ENCODE peak calls at places on chromosomes 12 and 14, in five cellular contexts. P is heart right ventricle, I is WTC11, Y is cardiac fibroblast, M is choroid plexus epithelial cell. H is an unnamed sample.

GRCh38 chr14:39174560-39175444 is at the start of gene PNN:
- DNase-seq in Y (peak), M (peak), P (peak), I (peak), H (peak)

GRCh38 chr12:46221255-46222128 is 47.4 kb downstream of the SLC38A1 start:
- DNase-seq in I (no peak), P (no peak), Y (peak), M (peak), H (no peak)

GRCh38 chr12:110657747-110658146 is 31.2 kb downstream of the HVCN1 start:
- DNase-seq in M (no peak), I (no peak), Y (no peak), P (no peak), H (no peak)

GRCh38 chr12:2054091-2055018 is 1.6 kb downstream of the CACNA1C start:
- DNase-seq in Y (no peak), I (no peak), M (peak), P (no peak), H (no peak)

GRCh38 chr12:29516431-29516875 is 19.0 kb upstream of the OVCH1 start:
- DNase-seq in Y (peak), I (no peak), M (peak), P (no peak), H (no peak)

GRCh38 chr14:67358914-67359313 is 690 bp downstream of the ATP6V1D start:
- DNase-seq in Y (peak), M (no peak), I (no peak), P (no peak), H (no peak)

GRCh38 chr12:100564905-100565467 is 8.5 kb upstream of the GAS2L3 start:
- DNase-seq in I (no peak), Y (no peak), P (no peak), M (no peak), H (no peak)

GRCh38 chr12:68468036-68468435 is 135.9 kb upstream of the MDM1 start:
- DNase-seq in P (no peak), I (no peak), M (no peak), Y (no peak), H (no peak)

GRCh38 chr14:104317975-104318557 is 179.7 kb downstream of the KIF26A start:
- DNase-seq in I (no peak), P (no peak), M (no peak), Y (no peak), H (peak)

GRCh38 chr12:107903377-107904061 is 129.0 kb downstream of the ASCL4 start:
- DNase-seq in M (no peak), Y (peak), I (peak), P (peak), H (no peak)

GRCh38 chr12:132170094-132170636 is 25.9 kb downstream of the NOC4L start:
- DNase-seq in I (no peak), M (peak), Y (peak), P (no peak), H (peak)

GRCh38 chr14:39576258-39576657 is 144.0 kb upstream of the FBXO33 start:
- DNase-seq in Y (no peak), I (no peak), M (no peak), P (no peak), H (no peak)

GRCh38 chr12:110661337-110661972 is 27.5 kb downstream of the HVCN1 start:
- DNase-seq in P (peak), Y (no peak), M (no peak), I (no peak), H (no peak)

GRCh38 chr12:80607361-80608135 is 99.9 kb upstream of the MYF6 start:
- DNase-seq in Y (no peak), M (no peak), I (no peak), P (no peak), H (no peak)
- TF ChIP-seq CTCF in Y (no peak), M (no peak), I (peak), P (no peak), H (peak)

DNA sequence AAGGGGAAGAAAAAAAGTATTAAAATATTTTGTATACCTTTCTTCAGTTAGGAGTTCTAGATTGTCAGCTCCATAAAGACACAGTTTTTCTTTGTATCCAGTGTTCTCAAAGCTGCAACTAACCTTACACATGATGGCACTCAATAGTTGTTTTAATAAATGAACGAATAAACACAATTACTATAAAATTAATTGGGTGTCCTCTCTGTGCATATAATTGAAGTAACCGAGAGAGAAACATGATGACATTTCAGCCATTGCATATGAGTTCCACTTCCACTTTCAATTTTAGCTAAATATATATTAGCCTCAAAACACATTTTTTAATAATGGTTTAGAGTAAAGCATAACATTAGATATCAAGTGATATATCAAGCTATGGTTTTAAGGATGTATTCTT is 671.2 kb downstream of the LRFN5 start:
- DNase-seq in I (no peak), P (no peak), Y (no peak), M (no peak), H (no peak)
- TF ChIP-seq CTCF in I (no peak), P (no peak), Y (no peak), M (no peak), H (no peak)

DNA sequence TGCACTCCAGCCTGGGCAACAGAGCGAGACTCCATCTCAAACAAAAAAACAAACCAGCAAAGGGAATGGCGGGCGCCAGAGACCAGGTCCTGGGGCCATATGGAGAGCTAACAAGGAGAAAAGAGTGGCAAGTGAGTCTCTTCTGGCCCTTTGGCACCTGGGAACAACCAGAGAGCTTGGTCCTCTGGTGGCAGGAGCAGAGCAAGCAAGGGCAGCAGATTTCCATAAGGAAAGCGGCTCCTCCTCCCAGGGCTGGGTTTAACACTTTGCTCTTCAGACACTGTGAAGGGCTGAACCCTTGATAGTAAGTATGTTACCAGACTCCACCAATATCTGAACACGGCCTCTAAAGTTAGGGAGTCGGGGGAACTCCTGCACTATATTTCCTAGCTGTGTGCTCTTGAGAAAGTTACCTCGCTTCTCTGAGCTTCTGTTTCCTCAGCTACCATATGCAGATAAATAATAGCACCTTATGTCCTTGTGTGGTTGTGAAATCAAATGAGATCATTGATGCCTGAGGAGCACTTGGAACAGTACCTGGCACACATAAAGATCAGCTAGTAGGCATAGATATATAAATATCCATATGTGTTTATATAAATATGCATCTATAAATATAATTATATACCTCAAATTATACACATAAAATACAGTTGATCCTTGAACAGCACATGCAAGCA is 33.4 kb upstream of the PLEKHG6 start:
- DNase-seq in P (no peak), I (no peak), M (no peak), Y (peak), H (peak)
- TF ChIP-seq CTCF in P (no peak), I (no peak), M (no peak), Y (no peak), H (peak)

DNA sequence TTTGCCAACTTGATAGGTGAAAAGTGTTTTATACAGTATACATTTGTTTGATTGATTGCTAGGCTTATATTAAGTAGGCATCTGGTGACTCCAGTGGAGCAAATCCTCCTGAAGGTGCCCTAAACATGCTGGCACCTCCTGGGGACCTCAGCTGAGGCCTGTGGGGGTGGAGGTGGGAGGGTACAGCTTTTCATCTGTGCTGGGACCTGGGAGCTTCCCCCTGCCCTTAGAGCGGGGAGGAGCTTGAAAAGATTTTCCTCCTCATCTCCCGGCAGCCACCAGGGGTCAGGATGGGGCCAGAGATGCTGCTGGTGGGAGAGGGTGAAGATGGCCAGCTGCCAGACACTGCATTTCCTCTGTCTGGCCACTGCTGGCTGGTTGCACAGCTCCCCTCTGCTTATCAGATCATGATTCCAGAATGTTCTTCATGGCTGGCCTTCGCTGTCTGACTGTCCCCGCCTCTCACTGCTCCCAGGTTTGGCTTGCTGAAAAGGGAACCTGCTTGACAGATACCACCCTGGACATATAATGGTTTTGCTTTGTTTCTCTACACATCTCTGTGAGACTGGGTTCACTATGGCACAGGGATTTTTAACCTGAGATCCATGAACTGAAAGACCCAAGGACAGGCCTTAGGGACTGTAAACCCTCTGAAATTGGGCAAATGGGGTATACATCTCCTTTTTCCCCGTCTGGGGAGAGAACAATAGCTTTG is 10.5 kb upstream of the JPH4 start:
- DNase-seq in I (peak), M (peak), P (peak), Y (peak), H (no peak)
- TF ChIP-seq CTCF in I (peak), M (peak), P (peak), Y (peak), H (peak)

GRCh38 chr14:64736271-64737131 is 32.3 kb downstream of the PLEKHG3 start:
- DNase-seq in I (peak), P (no peak), M (no peak), Y (no peak), H (peak)
- TF ChIP-seq CTCF in I (no peak), P (no peak), M (no peak), Y (no peak), H (no peak)

GRCh38 chr14:76473381-76474263 is 97.7 kb downstream of the ESRRB start:
- DNase-seq in M (peak), Y (peak), P (peak), I (peak), H (no peak)
- TF ChIP-seq CTCF in M (peak), Y (no peak), P (peak), I (no peak), H (peak)

GRCh38 chr12:63843613-63844390 is 698 bp upstream of the SRGAP1 start:
- DNase-seq in I (peak), M (peak), P (peak), Y (peak), H (peak)
- TF ChIP-seq CTCF in I (peak), M (peak), P (peak), Y (peak), H (peak)

GRCh38 chr12:124567673-124568373 is 411 bp upstream of the NCOR2 start:
- DNase-seq in I (peak), P (peak), M (peak), Y (peak), H (no peak)
- TF ChIP-seq CTCF in I (no peak), P (no peak), M (peak), Y (no peak), H (no peak)

DNA sequence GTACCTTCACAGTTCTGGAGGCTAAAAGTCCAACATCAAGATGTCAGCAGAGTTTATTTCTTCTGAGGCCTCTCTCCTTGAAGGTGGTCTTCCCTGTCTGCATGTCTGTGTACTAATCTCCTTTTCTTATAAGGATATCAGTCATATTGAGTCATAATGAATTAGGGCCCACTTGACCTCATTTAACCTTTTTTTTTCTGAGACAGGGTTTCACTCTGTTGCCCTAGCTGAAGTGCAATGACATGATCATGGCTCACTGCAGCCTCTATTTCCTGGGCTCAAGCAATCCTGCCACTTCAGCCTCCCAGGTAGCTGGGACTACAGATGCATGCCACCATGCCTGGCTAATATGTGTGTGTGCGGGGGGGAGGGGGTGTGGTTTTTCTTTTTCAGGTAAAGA is 41.7 kb downstream of the PPM1H start:
- DNase-seq in P (no peak), M (no peak), Y (no peak), I (no peak), H (no peak)
- TF ChIP-seq CTCF in P (no peak), M (no peak), Y (no peak), I (no peak), H (no peak)